ENCODE peak calls at places on chromosomes 1 and 21, in five cellular contexts. J is HCT116, G is HepG2, Y is K562, H is GM12878. K is an unnamed sample.
A peak's percentile ranks its signal among the peaks of the same experiment; 100 is the strongest.

GRCh38 chr1:18183477-18183974 is 75.9 kb downstream of the IGSF21 start:
- DNase-seq in Y (no peak), G (no peak), H (no peak), J (no peak), K (no peak)

GRCh38 chr1:226938903-226939438 is 1.1 kb upstream of the COQ8A start:
- DNase-seq in J (no peak), Y (no peak), G (peak; percentile 46), H (no peak), K (no peak)

GRCh38 chr1:15957221-15958090 is 18.4 kb downstream of the ZBTB17 start:
- DNase-seq in J (no peak), H (no peak), G (no peak), Y (peak; percentile 75), K (peak; percentile 26)

GRCh38 chr1:40174788-40175187 is 13.6 kb downstream of the RLF start:
- DNase-seq in H (no peak), G (no peak), J (no peak), Y (no peak), K (no peak)

GRCh38 chr1:87928623-87929022 is 599.9 kb downstream of the LMO4 start:
- DNase-seq in J (no peak), H (no peak), G (peak; percentile 24), Y (no peak), K (no peak)

GRCh38 chr1:180204231-180204630 is 25.8 kb upstream of the LHX4 start:
- DNase-seq in Y (no peak), G (no peak), H (no peak), J (no peak), K (no peak)

GRCh38 chr1:60463146-60463545 is 389.6 kb upstream of the C1orf87 start:
- DNase-seq in Y (no peak), J (no peak), G (no peak), H (no peak), K (no peak)

GRCh38 chr1:179781962-179782361 is 38.9 kb downstream of the FAM163A start:
- DNase-seq in J (no peak), G (no peak), Y (no peak), H (no peak), K (peak; percentile 83)

GRCh38 chr1:55626326-55626725 is 411.2 kb upstream of the USP24 start:
- DNase-seq in G (no peak), J (no peak), Y (no peak), H (no peak), K (no peak)

GRCh38 chr1:78527706-78528105 is 36.9 kb downstream of the PTGFR start:
- DNase-seq in J (no peak), H (no peak), G (no peak), Y (no peak), K (no peak)

GRCh38 chr1:154429118-154429517 is 24.0 kb downstream of the IL6R start:
- DNase-seq in G (no peak), J (no peak), H (no peak), Y (no peak), K (no peak)

GRCh38 chr1:151210830-151211229 is 12.5 kb downstream of the PIP5K1A start:
- DNase-seq in G (no peak), J (no peak), Y (no peak), H (no peak), K (no peak)

GRCh38 chr1:223853275-223853674 is 7.5 kb upstream of the TP53BP2 start:
- DNase-seq in J (no peak), G (no peak), H (no peak), Y (no peak), K (no peak)

GRCh38 chr1:39992229-39992628 is 37.3 kb downstream of the MFSD2A start:
- DNase-seq in Y (no peak), H (no peak), J (no peak), G (no peak), K (no peak)

GRCh38 chr1:40411294-40411693 is 37.8 kb downstream of the SMAP2 start:
- DNase-seq in J (no peak), G (no peak), Y (no peak), H (no peak), K (peak; percentile 70)

GRCh38 chr1:248834343-248834940 is 3.6 kb upstream of the ZNF672 start:
- DNase-seq in J (no peak), Y (no peak), G (no peak), H (no peak), K (no peak)

GRCh38 chr1:12760256-12760795 is 13.2 kb upstream of the PRAMEF12 start:
- DNase-seq in Y (peak; percentile 56), G (peak; percentile 25), J (peak; percentile 12), H (no peak), K (peak; percentile 23)

GRCh38 chr1:228281631-228282328 is 73.9 kb downstream of the OBSCN start:
- DNase-seq in J (no peak), H (no peak), G (no peak), Y (no peak), K (no peak)

GRCh38 chr1:54952950-54953718 is 27.3 kb upstream of the TMEM61 start:
- DNase-seq in H (no peak), Y (no peak), J (no peak), G (peak; percentile 39), K (no peak)

GRCh38 chr1:79044974-79045650 is 38.6 kb upstream of the ADGRL4 start:
- DNase-seq in G (no peak), Y (no peak), H (no peak), J (peak; percentile 16), K (no peak)

GRCh38 chr1:192545781-192546521 is 29.6 kb upstream of the RGS1 start:
- DNase-seq in Y (no peak), H (peak; percentile 87), J (no peak), G (no peak), K (no peak)

GRCh38 chr1:8194481-8195227 is 123.3 kb upstream of the SLC45A1 start:
- DNase-seq in H (no peak), J (peak; percentile 87), G (peak; percentile 62), Y (no peak), K (no peak)

GRCh38 chr1:87151500-87152421 is 176.9 kb upstream of the LMO4 start:
- DNase-seq in H (peak; percentile 75), Y (peak; percentile 75), J (no peak), G (no peak), K (no peak)

GRCh38 chr1:201051399-201051798 is 27.9 kb upstream of the KIF21B start:
- DNase-seq in G (no peak), J (no peak), H (no peak), Y (no peak), K (no peak)

GRCh38 chr1:67097305-67097704 is 37.5 kb downstream of the C1orf141 start:
- DNase-seq in Y (no peak), H (no peak), J (peak; percentile 3), G (peak; percentile 13), K (no peak)

GRCh38 chr1:27367160-27367650 is 444 bp upstream of the MAP3K6 start:
- DNase-seq in H (no peak), J (no peak), G (no peak), Y (no peak), K (no peak)

GRCh38 chr1:27364696-27365371 is 1.9 kb downstream of the MAP3K6 start:
- DNase-seq in G (no peak), J (no peak), H (no peak), Y (no peak), K (no peak)

GRCh38 chr1:27365372-27366112 is 1.2 kb downstream of the MAP3K6 start:
- DNase-seq in Y (peak; percentile 97), H (no peak), G (peak; percentile 68), J (peak; percentile 73), K (peak; percentile 97)

GRCh38 chr1:27366113-27366410 is 699 bp downstream of the MAP3K6 start:
- DNase-seq in J (peak; percentile 51), H (no peak), G (peak; percentile 52), Y (peak; percentile 91), K (peak; percentile 92)

DNA sequence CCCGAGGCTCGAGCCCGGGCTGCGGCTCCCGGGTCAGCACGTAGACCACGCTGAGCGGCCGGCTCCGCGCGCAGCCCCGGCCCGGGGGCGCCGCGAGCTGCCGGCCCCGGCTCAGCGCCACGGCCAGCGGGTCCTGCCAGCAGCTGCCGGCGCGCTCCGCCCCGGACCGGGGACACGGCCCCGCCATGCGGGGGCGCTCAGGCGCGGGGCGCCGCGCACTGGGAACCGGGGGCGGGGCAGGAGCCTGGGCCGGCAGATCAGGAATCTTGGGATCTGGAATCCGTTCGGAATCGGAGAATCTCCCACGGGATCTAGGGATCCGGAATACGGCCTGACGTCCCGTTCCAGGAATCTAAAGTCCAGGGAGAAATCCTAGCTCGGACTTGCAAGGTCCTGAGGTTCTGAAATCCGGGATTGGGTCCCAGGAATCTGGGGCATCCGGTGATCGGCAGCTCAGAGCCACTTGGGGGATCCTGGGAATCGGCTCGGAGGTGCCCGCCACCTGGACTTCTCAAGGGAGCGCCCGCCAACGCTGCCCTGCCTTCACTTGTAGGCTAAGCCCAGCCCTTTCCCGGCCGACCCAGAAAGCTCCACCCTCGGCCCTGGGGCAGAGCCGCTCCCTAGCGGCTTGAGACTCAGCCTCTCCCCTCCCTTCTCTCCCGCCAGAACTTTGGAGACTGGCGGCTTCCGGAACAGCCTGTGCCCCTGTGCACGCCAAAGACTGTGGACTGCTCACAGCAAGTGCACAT is at the start of gene MAP3K6:
- DNase-seq in Y (peak; percentile 91), H (no peak), J (peak; percentile 43), G (no peak), K (peak; percentile 90)
- TF ChIP-seq ZBTB33 in Y (no peak), H (no peak), J (no peak), G (no peak), K (no peak)

DNA sequence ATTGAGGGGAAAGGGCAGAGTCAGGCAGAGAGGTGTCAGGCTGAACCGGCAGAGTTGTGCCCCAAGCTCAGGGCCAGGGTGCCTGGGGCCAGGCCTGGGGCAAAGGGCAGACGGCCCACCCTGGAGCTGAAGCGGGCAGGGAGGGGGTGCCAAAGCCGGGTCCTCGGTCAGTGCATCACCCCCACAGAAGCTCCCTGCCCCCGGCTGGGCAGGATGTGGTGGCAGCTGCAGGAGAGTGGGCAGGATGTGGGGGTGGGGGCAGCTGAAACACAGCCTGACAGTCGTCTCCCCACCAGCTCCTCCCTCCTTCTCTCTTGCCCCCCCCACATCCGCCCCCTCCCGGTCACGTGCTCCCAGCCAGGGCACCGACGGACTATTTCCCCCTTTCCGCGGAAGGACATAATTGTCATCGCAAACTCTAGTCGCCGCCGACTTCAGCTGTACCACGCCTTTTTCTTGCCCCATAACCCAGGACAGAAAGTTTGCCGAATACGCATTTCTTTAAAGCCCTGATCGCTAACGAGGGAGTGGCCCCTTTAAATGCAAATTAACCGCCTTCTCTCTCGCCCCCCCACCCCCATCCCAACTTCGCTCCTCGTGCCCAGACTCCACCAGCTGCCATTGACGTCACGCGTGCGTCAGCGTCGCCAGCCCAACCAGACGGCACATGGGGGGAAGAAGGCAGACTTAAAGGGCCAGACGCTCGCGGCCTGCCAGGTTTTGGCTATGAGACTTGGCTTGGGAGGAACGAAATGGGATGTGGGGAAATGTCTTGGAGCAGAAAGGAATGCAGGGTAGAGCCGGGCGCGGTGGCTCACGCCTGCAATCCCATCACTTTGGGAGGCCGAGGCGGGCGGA is 4.5 kb upstream of the MEF2D start:
- DNase-seq in J (peak; percentile 98), G (peak; percentile 87), Y (peak; percentile 92), H (peak; percentile 93), K (peak; percentile 92)
- TF ChIP-seq POLR2AphosphoS5 in J (peak; percentile 4), G (no peak), Y (peak; percentile 31), H (peak; percentile 39), K (no peak)

GRCh38 chr21:19609611-19610010 is 1206.0 kb upstream of the TMPRSS15 start:
- DNase-seq in Y (no peak), J (no peak), G (no peak), H (no peak), K (no peak)
- TF ChIP-seq JUND in Y (no peak), J (no peak), G (no peak), H (no peak), K (no peak)

DNA sequence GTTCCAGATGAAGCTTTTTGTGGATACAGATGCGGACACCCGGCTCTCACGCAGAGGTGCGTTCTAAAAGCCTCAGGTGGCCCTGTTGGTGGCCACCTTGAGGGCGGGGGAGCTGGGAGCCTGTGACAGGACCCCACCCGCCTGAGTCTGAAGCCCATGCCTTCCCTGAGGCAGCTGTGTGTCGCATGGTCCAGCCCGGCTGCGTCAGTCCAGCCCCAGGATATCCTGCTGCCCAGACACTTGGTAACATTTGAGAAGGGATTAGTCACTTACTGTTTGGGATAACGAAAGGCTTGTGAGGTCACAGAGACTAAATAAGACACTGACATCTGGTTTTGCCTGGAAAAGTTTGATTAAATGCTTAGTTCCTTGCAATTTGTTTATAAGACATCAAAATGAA is 68.9 kb downstream of the UCK2 start:
- DNase-seq in Y (no peak), J (no peak), H (no peak), G (no peak), K (no peak)
- TF ChIP-seq ZBTB33 in Y (no peak), J (no peak), H (no peak), G (no peak), K (no peak)